ENCODE peak calls at places on chromosomes 4 and X, in ten cellular contexts. X is HCEC 1CT, F is NCI-H2081, I is T1000, Q is ACHN, W is fibroblast of lung, T is cardiac muscle cell, J is brain microvascular endothelial cell, A is endothelial cell, P is hypothalamus. O is an unnamed sample.

GRCh38 chr4:95283320-95283719 is 265.5 kb downstream of the UNC5C start:
- DNase-seq in X (no peak), F (no peak), I (no peak), Q (no peak), W (no peak), T (peak; percentile 57), J (no peak), A (no peak), P (no peak), O (no peak)

GRCh38 chr4:55592014-55592413 is at the start of gene PDCL2:
- DNase-seq in X (no peak), F (no peak), I (no peak), Q (no peak), W (no peak), T (no peak), J (no peak), A (no peak), P (no peak), O (no peak)

GRCh38 chrX:68286076-68286475 is 147.2 kb downstream of the OPHN1 start:
- DNase-seq in X (no peak), F (no peak), I (no peak), Q (no peak), W (no peak), T (no peak), J (no peak), A (no peak), P (no peak), O (no peak)

GRCh38 chr4:113587156-113587555 is 174.4 kb downstream of the CAMK2D start:
- DNase-seq in X (no peak), F (no peak), I (no peak), Q (no peak), W (no peak), T (no peak), J (no peak), A (no peak), P (no peak), O (no peak)

GRCh38 chr4:107774681-107775080 is 50.1 kb upstream of the SGMS2 start:
- DNase-seq in X (no peak), F (no peak), I (no peak), Q (no peak), W (no peak), T (peak; percentile 58), J (no peak), A (no peak), P (no peak), O (no peak)

GRCh38 chr4:184064877-184065276 is 152.8 kb downstream of the ENPP6 start:
- DNase-seq in X (no peak), F (no peak), I (no peak), Q (no peak), W (no peak), T (no peak), J (no peak), A (no peak), P (no peak), O (no peak)

GRCh38 chr4:13430834-13431568 is 53.1 kb downstream of the RAB28 start:
- DNase-seq in X (no peak), F (no peak), I (no peak), Q (peak; percentile 20), W (no peak), T (no peak), J (no peak), A (no peak), P (no peak), O (no peak)

GRCh38 chrX:3262906-3263305 is 83.5 kb downstream of the MXRA5 start:
- DNase-seq in X (peak; percentile 76), F (no peak), I (no peak), Q (peak; percentile 71), W (peak; percentile 93), T (peak; percentile 81), J (peak; percentile 91), A (no peak), P (no peak), O (peak; percentile 31)

GRCh38 chrX:153769158-153769864 is 5.3 kb downstream of the PLXNB3 start:
- DNase-seq in X (no peak), F (no peak), I (no peak), Q (no peak), W (no peak), T (no peak), J (no peak), A (no peak), P (no peak), O (no peak)

GRCh38 chr4:91990726-91991125 is 313.0 kb upstream of the GRID2 start:
- DNase-seq in X (no peak), F (no peak), I (no peak), Q (no peak), W (no peak), T (no peak), J (no peak), A (no peak), P (no peak), O (no peak)

GRCh38 chr4:183758006-183758734 is 99.1 kb downstream of the TRAPPC11 start:
- DNase-seq in X (no peak), F (no peak), I (no peak), Q (no peak), W (no peak), T (peak; percentile 66), J (no peak), A (peak; percentile 61), P (no peak), O (no peak)

GRCh38 chr4:181548873-181549541 is 694.2 kb upstream of the TENM3 start:
- DNase-seq in X (peak; percentile 83), F (peak; percentile 35), I (peak; percentile 19), Q (peak; percentile 52), W (peak; percentile 96), T (peak; percentile 77), J (peak; percentile 90), A (no peak), P (no peak), O (no peak)

O was measured in AG08396.